ENCODE peak calls at places on chromosome 18, in eight cellular contexts. One of them, this sample, is unnamed.

GRCh38 chr18:70376914-70377258 is 88.0 kb downstream of the SOCS6 start:
- DNase-seq in Calu3: peak; percentile 52
- DNase-seq in stimulated activated CD8-positive, alpha-beta memory T cell treated with anti-CD3 and anti-CD28 coated beads, Interleukin-2, amount 100 ng/mL, for 48 hours: no peak
- DNase-seq in stimulated activated CD4-positive, alpha-beta T cell treated with anti-CD3 and anti-CD28 coated beads, Interleukin-1b, Interleukin-23, amount 100 ng/mL, for 1 hour: no peak
- DNase-seq in right cardiac atrium: no peak
- DNase-seq in IMR-90: no peak
- DNase-seq in NCI-H1105 treated with DMSO at 0.1 percent for 48 hours: no peak
- DNase-seq in cardiac muscle cell: no peak
- DNase-seq in this sample: no peak

GRCh38 chr18:32553640-32554039 is 83.0 kb upstream of the GAREM1 start:
- DNase-seq in Calu3: no peak
- DNase-seq in stimulated activated CD8-positive, alpha-beta memory T cell treated with anti-CD3 and anti-CD28 coated beads, Interleukin-2, amount 100 ng/mL, for 48 hours: no peak
- DNase-seq in stimulated activated CD4-positive, alpha-beta T cell treated with anti-CD3 and anti-CD28 coated beads, Interleukin-1b, Interleukin-23, amount 100 ng/mL, for 1 hour: no peak
- DNase-seq in right cardiac atrium: no peak
- DNase-seq in IMR-90: no peak
- DNase-seq in NCI-H1105 treated with DMSO at 0.1 percent for 48 hours: no peak
- DNase-seq in cardiac muscle cell: no peak
- DNase-seq in this sample: no peak

GRCh38 chr18:44803019-44803650 is 122.4 kb downstream of the SETBP1 start:
- DNase-seq in Calu3: no peak
- DNase-seq in stimulated activated CD8-positive, alpha-beta memory T cell treated with anti-CD3 and anti-CD28 coated beads, Interleukin-2, amount 100 ng/mL, for 48 hours: no peak
- DNase-seq in stimulated activated CD4-positive, alpha-beta T cell treated with anti-CD3 and anti-CD28 coated beads, Interleukin-1b, Interleukin-23, amount 100 ng/mL, for 1 hour: no peak
- DNase-seq in right cardiac atrium: peak; percentile 47
- DNase-seq in IMR-90: peak; percentile 53
- DNase-seq in NCI-H1105 treated with DMSO at 0.1 percent for 48 hours: no peak
- DNase-seq in cardiac muscle cell: peak; percentile 83
- DNase-seq in this sample: no peak

GRCh38 chr18:10050956-10051355 is 137.1 kb downstream of the VAPA start:
- DNase-seq in Calu3: no peak
- DNase-seq in stimulated activated CD8-positive, alpha-beta memory T cell treated with anti-CD3 and anti-CD28 coated beads, Interleukin-2, amount 100 ng/mL, for 48 hours: no peak
- DNase-seq in stimulated activated CD4-positive, alpha-beta T cell treated with anti-CD3 and anti-CD28 coated beads, Interleukin-1b, Interleukin-23, amount 100 ng/mL, for 1 hour: no peak
- DNase-seq in right cardiac atrium: no peak
- DNase-seq in IMR-90: peak; percentile 40
- DNase-seq in NCI-H1105 treated with DMSO at 0.1 percent for 48 hours: no peak
- DNase-seq in cardiac muscle cell: no peak
- DNase-seq in this sample: no peak

GRCh38 chr18:74499633-74500032 is 3.5 kb downstream of the CNDP2 start:
- DNase-seq in Calu3: peak; percentile 66
- DNase-seq in stimulated activated CD8-positive, alpha-beta memory T cell treated with anti-CD3 and anti-CD28 coated beads, Interleukin-2, amount 100 ng/mL, for 48 hours: no peak
- DNase-seq in stimulated activated CD4-positive, alpha-beta T cell treated with anti-CD3 and anti-CD28 coated beads, Interleukin-1b, Interleukin-23, amount 100 ng/mL, for 1 hour: no peak
- DNase-seq in right cardiac atrium: peak; percentile 78
- DNase-seq in IMR-90: no peak
- DNase-seq in NCI-H1105 treated with DMSO at 0.1 percent for 48 hours: no peak
- DNase-seq in cardiac muscle cell: no peak
- DNase-seq in this sample: peak; percentile 62

GRCh38 chr18:44096016-44096415 is 584.7 kb upstream of the SETBP1 start:
- DNase-seq in Calu3: no peak
- DNase-seq in stimulated activated CD8-positive, alpha-beta memory T cell treated with anti-CD3 and anti-CD28 coated beads, Interleukin-2, amount 100 ng/mL, for 48 hours: no peak
- DNase-seq in stimulated activated CD4-positive, alpha-beta T cell treated with anti-CD3 and anti-CD28 coated beads, Interleukin-1b, Interleukin-23, amount 100 ng/mL, for 1 hour: no peak
- DNase-seq in right cardiac atrium: no peak
- DNase-seq in IMR-90: no peak
- DNase-seq in NCI-H1105 treated with DMSO at 0.1 percent for 48 hours: no peak
- DNase-seq in cardiac muscle cell: no peak
- DNase-seq in this sample: no peak

GRCh38 chr18:35110554-35111058 is 69.4 kb downstream of the MAPRE2 start:
- DNase-seq in Calu3: no peak
- DNase-seq in stimulated activated CD8-positive, alpha-beta memory T cell treated with anti-CD3 and anti-CD28 coated beads, Interleukin-2, amount 100 ng/mL, for 48 hours: no peak
- DNase-seq in stimulated activated CD4-positive, alpha-beta T cell treated with anti-CD3 and anti-CD28 coated beads, Interleukin-1b, Interleukin-23, amount 100 ng/mL, for 1 hour: no peak
- DNase-seq in right cardiac atrium: no peak
- DNase-seq in IMR-90: peak; percentile 26
- DNase-seq in NCI-H1105 treated with DMSO at 0.1 percent for 48 hours: no peak
- DNase-seq in cardiac muscle cell: no peak
- DNase-seq in this sample: no peak

GRCh38 chr18:62425465-62426190 is 97.2 kb upstream of the ZCCHC2 start:
- DNase-seq in Calu3: peak; percentile 89
- DNase-seq in stimulated activated CD8-positive, alpha-beta memory T cell treated with anti-CD3 and anti-CD28 coated beads, Interleukin-2, amount 100 ng/mL, for 48 hours: no peak
- DNase-seq in stimulated activated CD4-positive, alpha-beta T cell treated with anti-CD3 and anti-CD28 coated beads, Interleukin-1b, Interleukin-23, amount 100 ng/mL, for 1 hour: no peak
- DNase-seq in right cardiac atrium: peak; percentile 79
- DNase-seq in IMR-90: peak; percentile 96
- DNase-seq in NCI-H1105 treated with DMSO at 0.1 percent for 48 hours: peak; percentile 87
- DNase-seq in cardiac muscle cell: peak; percentile 82
- DNase-seq in this sample: peak; percentile 88

This sample was measured in adrenal gland.